ENCODE peak calls at places on chromosomes 7 and 10, in seven cellular contexts. Y is K562, V is IMR-90, N is H1, B is GM12878, G is HCT116, P is HepG2. H is an unnamed sample.

GRCh38 chr10:79292789-79293746 is 54.2 kb upstream of the PPIF start:
- DNase-seq in P (peak), B (no peak), V (no peak), G (no peak), N (peak), Y (peak), H (no peak)

GRCh38 chr10:117254774-117255735 is 14.1 kb downstream of the SLC18A2 start:
- DNase-seq in G (no peak), P (no peak), Y (no peak), V (no peak), B (no peak), N (no peak), H (no peak)

GRCh38 chr10:54905793-54906192 is 104.8 kb upstream of the PCDH15 start:
- DNase-seq in N (no peak), Y (no peak), P (no peak), B (no peak), V (no peak), G (no peak), H (no peak)

GRCh38 chr10:49053053-49053997 is 62.0 kb downstream of the VSTM4 start:
- DNase-seq in Y (no peak), V (no peak), B (peak), N (no peak), P (no peak), G (no peak), H (no peak)

GRCh38 chr7:158428131-158428841 is 159.3 kb downstream of the PTPRN2 start:
- DNase-seq in B (no peak), N (no peak), P (no peak), G (no peak), Y (no peak), V (no peak), H (no peak)

GRCh38 chr10:44992070-44992731 is 8.5 kb upstream of the ZNF22 start:
- DNase-seq in B (no peak), V (no peak), Y (no peak), N (no peak), G (no peak), P (no peak), H (no peak)

GRCh38 chr10:75083972-75084833 is 27.3 kb upstream of the SAMD8 start:
- DNase-seq in Y (no peak), V (peak), G (no peak), B (no peak), N (no peak), P (no peak), H (no peak)

GRCh38 chr10:34815174-34816066 is at the start of gene PARD3:
- DNase-seq in V (peak), Y (peak), G (no peak), B (no peak), P (peak), N (peak), H (peak)

GRCh38 chr10:88330174-88330573 is 252.9 kb downstream of the RNLS start:
- DNase-seq in Y (no peak), P (no peak), V (no peak), B (no peak), G (no peak), N (no peak), H (no peak)

GRCh38 chr7:45922810-45923209 is 1.7 kb upstream of the IGFBP3 start:
- DNase-seq in V (no peak), Y (no peak), N (no peak), P (no peak), B (no peak), G (no peak), H (peak)

GRCh38 chr10:112756118-112756512 is 193.9 kb upstream of the TCF7L2 start:
- DNase-seq in B (no peak), G (no peak), V (no peak), Y (no peak), P (no peak), N (no peak), H (no peak)

GRCh38 chr7:44964384-44964830 is 14.4 kb downstream of the MYO1G start:
- DNase-seq in Y (peak), P (no peak), N (peak), G (no peak), V (peak), B (no peak), H (peak)

GRCh38 chr7:121558288-121558687 is 162.2 kb upstream of the FAM3C start:
- DNase-seq in B (no peak), V (no peak), N (no peak), G (no peak), Y (peak), P (no peak), H (no peak)

GRCh38 chr7:137538361-137538762 is 194.8 kb upstream of the PTN start:
- DNase-seq in V (peak), P (no peak), G (no peak), B (no peak), Y (no peak), N (no peak), H (no peak)

GRCh38 chr7:81676105-81676811 is 93.6 kb downstream of the HGF start:
- DNase-seq in B (no peak), P (no peak), G (no peak), Y (no peak), V (no peak), N (no peak), H (no peak)

GRCh38 chr7:148849393-148850098 is 34.5 kb downstream of the EZH2 start:
- DNase-seq in B (no peak), N (no peak), P (no peak), V (no peak), Y (peak), G (no peak), H (no peak)

GRCh38 chr7:27419581-27420177 is 177.1 kb downstream of the EVX1 start:
- DNase-seq in P (no peak), G (no peak), Y (no peak), V (peak), N (no peak), B (no peak), H (no peak)

GRCh38 chr7:2104716-2105115 is 128.0 kb downstream of the MAD1L1 start:
- DNase-seq in V (no peak), P (no peak), Y (no peak), N (no peak), B (no peak), G (no peak), H (no peak)

GRCh38 chr7:1087952-1088920 is at the start of gene GPER1:
- DNase-seq in G (peak), V (peak), Y (no peak), P (peak), B (no peak), N (peak), H (no peak)

GRCh38 chr10:100912609-100913469 is at the start of gene SLF2:
- DNase-seq in Y (peak), G (peak), P (peak), V (peak), B (peak), N (peak), H (peak)
- TF ChIP-seq POLR2A in Y (peak), G (peak), P (peak), V (peak), B (peak), N (peak), H (peak)

GRCh38 chr10:124695259-124695658 is 48.9 kb downstream of the FAM53B start:
- DNase-seq in Y (no peak), V (no peak), B (no peak), N (no peak), G (no peak), P (no peak), H (no peak)
- H3K27ac ChIP-seq in Y (no peak), V (no peak), B (no peak), N (no peak), G (no peak), P (no peak), H (no peak)

DNA sequence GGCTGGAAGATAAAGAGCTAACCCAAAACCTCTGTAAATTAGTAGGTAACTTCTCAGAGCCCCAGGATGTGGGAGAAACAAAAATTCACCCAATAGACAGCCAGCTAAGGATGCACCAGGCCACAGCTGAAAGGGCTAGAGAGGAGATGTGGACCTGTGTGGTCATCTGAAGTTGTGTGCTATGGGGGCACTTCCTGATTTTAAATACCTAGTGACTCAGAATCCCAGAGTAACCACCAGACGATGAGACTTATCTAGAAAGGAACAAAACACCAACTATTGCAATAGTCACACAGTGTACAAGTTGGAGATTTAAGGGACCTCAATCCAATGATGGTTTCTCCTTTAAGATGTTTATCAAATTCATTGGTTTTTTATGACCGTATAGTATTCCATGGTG is 408.3 kb upstream of the ANKRD30A start:
- DNase-seq in V (peak), P (no peak), B (no peak), G (no peak), Y (no peak), N (no peak), H (no peak)
- H2AFZ ChIP-seq in V (no peak), P (no peak), B (no peak), G (no peak), Y (no peak), N (no peak), H (no peak)

GRCh38 chr7:95434501-95435421 is at the start of gene PON2:
- DNase-seq in V (peak), G (peak), P (peak), N (peak), B (peak), Y (peak), H (peak)
- TF ChIP-seq POLR2A in V (peak), G (peak), P (peak), N (peak), B (peak), Y (peak), H (peak)

DNA sequence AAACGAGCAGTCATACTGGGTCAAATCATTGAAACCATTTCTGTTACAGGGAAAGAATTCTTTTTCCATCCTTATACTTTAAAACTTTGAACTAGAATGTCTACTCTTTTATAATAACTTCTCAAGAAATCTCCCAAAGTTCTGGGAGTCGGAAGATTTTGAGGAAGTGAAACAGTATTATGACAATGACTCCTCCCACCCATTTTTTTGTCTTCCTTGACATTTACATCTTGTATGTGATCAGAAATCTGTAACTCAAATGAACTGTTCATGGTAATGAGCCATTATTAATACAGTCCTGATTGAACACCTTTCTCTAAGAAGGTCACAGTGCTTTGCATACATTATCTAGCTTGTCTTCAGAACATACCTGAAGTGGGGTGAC is 227.4 kb downstream of the CELF2 start:
- DNase-seq in B (no peak), P (no peak), V (no peak), Y (no peak), G (no peak), N (no peak), H (no peak)
- H3K27ac ChIP-seq in B (peak), P (no peak), V (no peak), Y (no peak), G (no peak), N (no peak), H (no peak)

GRCh38 chr7:95435422-95435780 is 573 bp upstream of the PON2 start:
- DNase-seq in Y (no peak), N (no peak), G (no peak), B (no peak), P (no peak), V (no peak), H (no peak)

GRCh38 chr7:95432606-95433005 is 2.2 kb downstream of the PON2 start:
- DNase-seq in V (no peak), P (no peak), B (no peak), Y (no peak), N (no peak), G (no peak), H (no peak)

GRCh38 chr7:95433129-95433528 is 1.7 kb downstream of the PON2 start:
- DNase-seq in N (no peak), Y (no peak), G (no peak), V (no peak), P (no peak), B (no peak), H (no peak)

GRCh38 chr7:95436407-95436806 is 1.6 kb upstream of the PON2 start:
- DNase-seq in P (no peak), N (no peak), Y (no peak), B (no peak), G (no peak), V (no peak), H (no peak)

DNA sequence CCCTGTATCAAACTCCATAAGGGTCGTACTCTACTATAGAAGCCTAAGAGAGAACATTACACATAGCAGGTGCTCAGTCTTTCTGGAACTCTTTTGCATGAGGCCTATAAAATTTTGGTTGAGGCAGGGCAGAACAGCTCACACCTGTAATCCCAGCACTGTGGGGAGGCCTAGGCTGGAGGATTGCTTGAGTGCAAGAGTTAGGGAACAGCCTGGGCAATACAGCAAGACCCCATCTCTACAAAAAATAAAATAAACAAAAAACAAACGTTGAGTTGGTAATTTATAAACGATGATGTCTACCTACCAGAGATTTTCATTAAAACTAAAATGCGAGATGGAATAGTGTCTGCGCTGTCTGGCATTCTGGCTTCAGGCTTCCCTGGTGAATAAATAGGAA is 876 bp downstream of the PON2 start:
- DNase-seq in N (no peak), G (no peak), Y (no peak), V (no peak), B (no peak), P (no peak), H (no peak)
- H2AFZ ChIP-seq in N (no peak), G (peak), Y (peak), V (peak), B (no peak), P (no peak), H (peak)

GRCh38 chr10:114526497-114527238 is 122.4 kb upstream of the AFAP1L2 start:
- DNase-seq in P (peak), V (peak), N (peak), G (peak), B (peak), Y (peak), H (peak)
- TF ChIP-seq POLR2A in P (peak), V (no peak), N (peak), G (peak), B (peak), Y (no peak), H (peak)

H was measured in endothelial cell of umbilical vein.